ENCODE peak calls at places on chromosomes 4 and X, in seven cellular contexts. F is HCT116; K is GM23338; L is upper lobe of right lung; R is CD8-positive, alpha-beta T cell; X is hepatocyte; C is brain microvascular endothelial cell. H is an unnamed sample.

GRCh38 chrX:72572248-72573157 is at the start of gene HDAC8:
- DNase-seq in F (peak; percentile 70), K (peak; percentile 80), L (peak; percentile 80), R (peak; percentile 10), X (peak; percentile 67), C (peak; percentile 73), H (peak; percentile 80)

GRCh38 chr4:177287298-177287697 is 22.4 kb upstream of the NEIL3 start:
- DNase-seq in F (no peak), K (no peak), L (no peak), R (no peak), X (no peak), C (no peak), H (peak; percentile 2)

GRCh38 chr4:143341186-143341755 is 4.6 kb downstream of the GAB1 start:
- DNase-seq in F (no peak), K (no peak), L (no peak), R (no peak), X (no peak), C (no peak), H (no peak)

GRCh38 chr4:22179124-22179874 is 230.7 kb upstream of the KCNIP4 start:
- DNase-seq in F (no peak), K (no peak), L (no peak), R (no peak), X (no peak), C (peak; percentile 86), H (no peak)

GRCh38 chr4:48493485-48494100 is 3.5 kb downstream of the ZAR1 start:
- DNase-seq in F (no peak), K (no peak), L (no peak), R (no peak), X (no peak), C (no peak), H (peak; percentile 21)

GRCh38 chr4:54165438-54165837 is 63.7 kb upstream of the PDGFRA start:
- DNase-seq in F (peak; percentile 36), K (no peak), L (no peak), R (no peak), X (no peak), C (peak; percentile 88), H (peak; percentile 5)

GRCh38 chr4:32519060-32519459 is 1798.9 kb downstream of the PCDH7 start:
- DNase-seq in F (no peak), K (no peak), L (no peak), R (no peak), X (no peak), C (no peak), H (no peak)

GRCh38 chr4:139559692-139560091 is 3.7 kb upstream of the SETD7 start:
- DNase-seq in F (no peak), K (no peak), L (no peak), R (no peak), X (no peak), C (no peak), H (peak; percentile 29)

GRCh38 chr4:80417019-80417418 is 81.5 kb downstream of the CFAP299 start:
- DNase-seq in F (no peak), K (no peak), L (no peak), R (no peak), X (no peak), C (no peak), H (no peak)

GRCh38 chr4:25892796-25893195 is 21.2 kb upstream of the SMIM20 start:
- DNase-seq in F (no peak), K (no peak), L (no peak), R (no peak), X (no peak), C (no peak), H (no peak)

GRCh38 chr4:72971572-72971971 is 97.9 kb downstream of the COX18 start:
- DNase-seq in F (no peak), K (no peak), L (no peak), R (no peak), X (no peak), C (peak; percentile 95), H (no peak)

GRCh38 chr4:68581382-68582338 is 5.5 kb upstream of the UGT2B17 start:
- DNase-seq in F (no peak), K (no peak), L (no peak), R (no peak), X (no peak), C (no peak), H (no peak)

GRCh38 chr4:122542411-122543236 is 78.2 kb downstream of the IL21 start:
- DNase-seq in F (no peak), K (no peak), L (no peak), R (no peak), X (no peak), C (peak; percentile 73), H (no peak)

GRCh38 chrX:1031521-1032430 is 180.7 kb downstream of the CRLF2 start:
- DNase-seq in F (no peak), K (no peak), L (peak; percentile 12), R (no peak), X (no peak), C (no peak), H (no peak)

GRCh38 chr4:8347660-8348059 is 78.1 kb downstream of the HTRA3 start:
- DNase-seq in F (no peak), K (no peak), L (no peak), R (no peak), X (no peak), C (no peak), H (no peak)

GRCh38 chr4:84232311-84233095 is 266.6 kb downstream of the NKX6-1 start:
- DNase-seq in F (no peak), K (no peak), L (no peak), R (no peak), X (no peak), C (peak; percentile 20), H (no peak)

GRCh38 chr4:152097371-152097770 is 336.6 kb upstream of the GATB start:
- DNase-seq in F (no peak), K (no peak), L (no peak), R (no peak), X (no peak), C (no peak), H (no peak)

GRCh38 chr4:98446499-98447375 is 185.6 kb downstream of the RAP1GDS1 start:
- DNase-seq in F (no peak), K (no peak), L (no peak), R (peak; percentile 39), X (no peak), C (peak; percentile 61), H (no peak)

GRCh38 chrX:18271309-18271708 is 50.6 kb upstream of the BEND2 start:
- DNase-seq in F (no peak), K (no peak), L (no peak), R (no peak), X (no peak), C (no peak), H (no peak)

GRCh38 chrX:331145-331771 is 12.7 kb upstream of the GTPBP6 start:
- DNase-seq in F (no peak), K (peak; percentile 71), L (peak; percentile 64), R (no peak), X (peak; percentile 66), C (peak; percentile 35), H (peak; percentile 56)

GRCh38 chr4:39961311-39961877 is 16.3 kb downstream of the PDS5A start:
- DNase-seq in F (no peak), K (no peak), L (peak; percentile 20), R (no peak), X (no peak), C (no peak), H (no peak)

GRCh38 chr4:5931526-5931925 is 38.6 kb upstream of the CRMP1 start:
- DNase-seq in F (no peak), K (no peak), L (no peak), R (no peak), X (no peak), C (no peak), H (peak; percentile 57)

GRCh38 chr4:150173854-150174398 is 95.7 kb downstream of the DCLK2 start:
- DNase-seq in F (no peak), K (no peak), L (no peak), R (no peak), X (no peak), C (peak; percentile 22), H (no peak)

DNA sequence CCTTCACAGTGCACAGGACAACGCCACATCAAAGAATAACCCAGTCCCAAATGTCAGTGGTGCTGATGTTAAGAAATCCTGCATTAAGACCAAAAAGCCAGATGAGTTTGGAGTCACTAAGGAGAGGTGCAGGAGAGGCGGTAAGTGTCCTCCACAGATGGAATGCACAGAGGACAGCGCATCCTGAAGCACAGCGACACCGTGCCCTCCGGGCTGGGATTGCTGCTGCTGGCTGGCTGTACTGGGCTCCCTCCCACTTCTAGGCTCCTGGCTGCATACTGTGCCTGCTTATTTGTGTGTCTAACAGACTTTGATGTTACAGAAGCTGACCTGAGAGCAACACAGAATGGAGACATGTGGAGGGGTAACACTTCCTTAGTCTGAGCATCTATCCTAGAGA is 325.6 kb upstream of the BOD1L1 start:
- DNase-seq in F (no peak), K (no peak), L (no peak), R (no peak), X (no peak), C (no peak), H (no peak)
- H3K27me3 ChIP-seq in F (no peaks in the 10 kb centered on the region), K (no peaks in the 10 kb centered on the region), L (no peaks in the 10 kb centered on the region), R (no peaks in the 10 kb centered on the region), X (no peaks in the 10 kb centered on the region), C (no peaks in the 10 kb centered on the region), H (no peaks in the 10 kb centered on the region)

DNA sequence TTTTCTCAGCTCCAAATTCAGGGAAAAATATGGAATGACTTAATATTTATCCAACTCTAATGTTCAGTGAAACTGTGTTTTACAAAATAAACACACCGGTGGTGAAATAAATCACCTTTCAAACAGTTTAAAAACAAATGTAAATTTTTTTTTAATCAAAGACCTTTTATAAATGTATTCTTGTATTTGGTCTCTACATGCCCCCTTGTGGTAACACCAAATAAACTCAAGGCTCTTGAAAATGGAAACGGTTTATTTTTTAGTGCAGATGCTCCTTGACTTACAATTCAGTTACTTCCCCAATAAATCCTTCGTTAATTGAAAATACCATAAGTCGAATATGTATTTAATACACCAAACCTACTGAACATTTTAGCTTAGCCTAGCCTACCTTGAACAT is 45.9 kb upstream of the ITM2A start:
- DNase-seq in F (no peak), K (peak; percentile 29), L (no peak), R (no peak), X (peak; percentile 9), C (no peak), H (peak; percentile 73)
- TF ChIP-seq CTCF in F (no peak), K (peak; percentile 59), L (peak; percentile 37), R (peak; percentile 55), X (peak; percentile 46), C (no peak), H (peak; percentile 65)

GRCh38 chr4:77006753-77007355 is 57.3 kb downstream of the SEPTIN11 start:
- DNase-seq in F (no peak), K (no peak), L (no peak), R (no peak), X (no peak), C (no peak), H (no peak)

GRCh38 chr4:77007358-77008230 is 58.0 kb downstream of the SEPTIN11 start:
- DNase-seq in F (no peak), K (peak; percentile 52), L (no peak), R (no peak), X (no peak), C (peak; percentile 87), H (peak; percentile 70)

GRCh38 chr4:77012726-77013125 is 63.1 kb downstream of the CCNI start:
- DNase-seq in F (no peak), K (no peak), L (no peak), R (no peak), X (no peak), C (no peak), H (no peak)

GRCh38 chr4:77010841-77011354 is 61.3 kb downstream of the SEPTIN11 start:
- DNase-seq in F (no peak), K (no peak), L (no peak), R (no peak), X (no peak), C (peak; percentile 66), H (peak; percentile 47)

GRCh38 chr4:77009511-77010120 is 60.1 kb downstream of the SEPTIN11 start:
- DNase-seq in F (no peak), K (no peak), L (no peak), R (no peak), X (no peak), C (no peak), H (no peak)
- H3K36me3 ChIP-seq in F (peaks cover 6% of the 10 kb centered on the region), K (peaks cover 8% of the 10 kb centered on the region), L (peaks cover 8% of the 10 kb centered on the region), R (no peaks in the 10 kb centered on the region), X (no peaks in the 10 kb centered on the region), C (peaks cover 32% of the 10 kb centered on the region), H (peaks cover 9% of the 10 kb centered on the region)

GRCh38 chr4:37243722-37244582 is 591 bp upstream of the NWD2 start:
- DNase-seq in F (no peak), K (peak; percentile 83), L (no peak), R (no peak), X (peak; percentile 22), C (no peak), H (no peak)
- H3K27me3 ChIP-seq in F (peaks cover 11% of the 10 kb centered on the region), K (peaks cover 99% of the 10 kb centered on the region), L (peaks cover 37% of the 10 kb centered on the region), R (no peaks in the 10 kb centered on the region), X (peaks cover 96% of the 10 kb centered on the region), C (peaks cover 19% of the 10 kb centered on the region), H (peaks cover 63% of the 10 kb centered on the region)